ENCODE peak calls at places on chromosomes 11 and 22, in five cellular contexts. Q is CD14-positive monocyte, J is B cell, R is AG09309, V is neural progenitor cell. F is an unnamed sample.

GRCh38 chr22:32097018-32097417 is 54.0 kb downstream of the SLC5A1 start:
- DNase-seq in Q (no peak), J (no peak), R (no peak), V (no peak), F (no peak)

GRCh38 chr11:10631761-10632160 is 61.8 kb downstream of the IRAG1 start:
- DNase-seq in Q (no peak), J (no peak), R (no peak), V (no peak), F (no peak)

GRCh38 chr11:8442301-8442700 is 151.7 kb downstream of the STK33 start:
- DNase-seq in Q (no peak), J (no peak), R (no peak), V (peak), F (no peak)

GRCh38 chr11:85595285-85595884 is 31.8 kb downstream of the DLG2 start:
- DNase-seq in Q (no peak), J (peak), R (peak), V (peak), F (peak)

GRCh38 chr11:108947654-108948570 is 283.0 kb downstream of the DDX10 start:
- DNase-seq in Q (no peak), J (no peak), R (no peak), V (no peak), F (no peak)

GRCh38 chr22:38866399-38867123 is 5.5 kb downstream of the CBX6 start:
- DNase-seq in Q (no peak), J (no peak), R (no peak), V (peak), F (no peak)

GRCh38 chr11:94402355-94402754 is 1.1 kb upstream of the GPR83 start:
- DNase-seq in Q (no peak), J (no peak), R (no peak), V (no peak), F (no peak)

GRCh38 chr22:37282385-37282677 is at the start of gene CYTH4:
- DNase-seq in Q (peak), J (peak), R (no peak), V (no peak), F (no peak)

GRCh38 chr22:24435861-24436351 is 8.5 kb downstream of the ADORA2A start:
- DNase-seq in Q (peak), J (no peak), R (no peak), V (no peak), F (no peak)

GRCh38 chr22:21015051-21016006 is at the start of gene P2RX6:
- DNase-seq in Q (peak), J (no peak), R (no peak), V (no peak), F (no peak)

GRCh38 chr11:119853581-119854360 is 124.8 kb upstream of the NECTIN1 start:
- DNase-seq in Q (no peak), J (no peak), R (no peak), V (no peak), F (no peak)

GRCh38 chr22:32811788-32812187 is 10.3 kb downstream of the TIMP3 start:
- DNase-seq in Q (no peak), J (no peak), R (no peak), V (no peak), F (no peak)

GRCh38 chr22:16960220-16960883 is 47.7 kb downstream of the GAB4 start:
- DNase-seq in Q (no peak), J (no peak), R (no peak), V (no peak), F (no peak)

GRCh38 chr11:27249208-27249509 is 113.9 kb downstream of the CCDC34 start:
- DNase-seq in Q (no peak), J (no peak), R (no peak), V (no peak), F (no peak)

GRCh38 chr11:36048496-36049247 is 104.8 kb downstream of the LDLRAD3 start:
- DNase-seq in Q (no peak), J (no peak), R (no peak), V (no peak), F (no peak)

GRCh38 chr11:46345131-46345597 is 2.1 kb upstream of the DGKZ start:
- DNase-seq in Q (peak), J (peak), R (no peak), V (peak), F (no peak)

GRCh38 chr11:117851091-117851490 is 25.4 kb downstream of the FXYD6 start:
- DNase-seq in Q (no peak), J (no peak), R (no peak), V (peak), F (no peak)

GRCh38 chr11:24661313-24661712 is 164.5 kb downstream of the LUZP2 start:
- DNase-seq in Q (no peak), J (no peak), R (no peak), V (no peak), F (no peak)

GRCh38 chr22:36733271-36733670 is 29.7 kb upstream of the CACNG2 start:
- DNase-seq in Q (no peak), J (no peak), R (no peak), V (no peak), F (no peak)

GRCh38 chr11:122633219-122633829 is 22.2 kb upstream of the UBASH3B start:
- DNase-seq in Q (no peak), J (peak), R (no peak), V (peak), F (no peak)

GRCh38 chr11:125955856-125956255 is 10.0 kb downstream of the VSIG10L2 start:
- DNase-seq in Q (no peak), J (no peak), R (no peak), V (no peak), F (no peak)

GRCh38 chr11:66219846-66220565 is 48.4 kb upstream of the RAB1B start:
- DNase-seq in Q (no peak), J (no peak), R (no peak), V (no peak), F (no peak)

GRCh38 chr11:132278801-132279574 is 908.6 kb downstream of the NTM start:
- DNase-seq in Q (no peak), J (no peak), R (peak), V (peak), F (no peak)
- TF ChIP-seq CTCF in Q (no peak), J (no peak), R (peak), V (peak), F (peak)

GRCh38 chr11:70500076-70500847 is 101.9 kb downstream of the CTTN start:
- DNase-seq in Q (peak), J (no peak), R (no peak), V (no peak), F (no peak)
- TF ChIP-seq CTCF in Q (no peak), J (no peak), R (no peak), V (no peak), F (no peak)

DNA sequence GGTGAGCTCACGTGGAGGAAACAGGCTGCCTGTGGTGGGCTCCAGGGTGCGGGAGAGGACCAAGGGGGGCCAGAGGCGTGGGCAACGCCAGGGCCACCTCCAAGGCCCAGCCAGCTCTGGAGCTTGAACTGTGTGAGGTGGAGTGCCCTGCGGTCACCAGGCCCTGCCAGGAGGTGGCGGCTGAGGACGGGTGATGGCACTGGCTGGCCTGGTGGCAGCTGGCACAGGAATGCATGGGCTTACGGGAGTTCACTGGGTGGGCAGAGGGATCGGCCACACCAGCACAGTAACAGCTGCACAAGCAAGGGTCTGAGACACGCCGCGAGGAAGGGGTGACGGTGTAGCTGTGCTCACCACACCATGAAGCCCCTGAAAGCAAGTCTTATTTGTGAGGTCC is 15.8 kb downstream of the TOLLIP start:
- DNase-seq in Q (peak), J (no peak), R (no peak), V (no peak), F (no peak)
- TF ChIP-seq CTCF in Q (peak), J (no peak), R (peak), V (peak), F (no peak)

GRCh38 chr11:81655351-81655750 is 1078.3 kb downstream of the FAM181B start:
- DNase-seq in Q (no peak), J (no peak), R (no peak), V (no peak), F (no peak)

DNA sequence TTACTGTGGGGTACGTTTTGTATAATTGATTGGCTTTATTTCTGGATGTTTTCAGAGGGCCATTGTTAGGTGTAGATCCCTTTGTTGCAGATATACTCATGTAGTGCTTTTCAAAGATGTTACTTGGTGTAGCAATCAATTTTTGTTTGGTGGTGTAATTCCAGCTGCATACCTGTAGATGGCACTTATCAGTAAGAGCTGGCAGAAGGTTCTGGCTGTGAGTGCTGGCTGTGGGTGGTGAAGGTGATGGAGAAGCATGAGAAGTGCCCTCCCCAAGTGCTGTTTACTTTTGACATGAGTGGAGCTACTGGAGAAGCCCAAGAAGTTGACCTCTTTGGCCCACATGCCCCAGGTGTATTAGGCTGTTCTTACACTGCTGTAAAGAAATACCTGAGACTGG is 1074.9 kb downstream of the FAM181B start:
- DNase-seq in Q (no peak), J (no peak), R (no peak), V (peak), F (no peak)
- TF ChIP-seq CTCF in Q (peak), J (peak), R (peak), V (peak), F (peak)

F was measured in AG09319.